ENCODE peak calls at places on chromosomes 1 and 21, in four cellular contexts. B, L, X and D are unnamed samples.
A peak's percentile ranks its signal among the peaks of the same experiment; 100 is the strongest.

GRCh38 chr1:227058321-227058751 is 118.2 kb downstream of the COQ8A start:
- DNase-seq in X (no peak), B (no peak), L (no peak), D (no peak)

GRCh38 chr1:183093821-183094287 is 70.6 kb downstream of the LAMC1 start:
- DNase-seq in B (no peak), X (no peak), L (no peak), D (no peak)

GRCh38 chr21:36456714-36457399 is 23.1 kb downstream of the CLDN14 start:
- DNase-seq in X (no peak), B (no peak), L (no peak), D (no peak)

GRCh38 chr1:162406811-162407210 is 5.1 kb downstream of the SH2D1B start:
- DNase-seq in L (no peak), X (no peak), B (no peak), D (no peak)

GRCh38 chr21:26739189-26739588 is 106.0 kb downstream of the ADAMTS1 start:
- DNase-seq in B (no peak), L (no peak), X (no peak), D (no peak)

GRCh38 chr1:192610114-192610958 is 25.6 kb upstream of the RGS13 start:
- DNase-seq in B (no peak), X (no peak), L (no peak), D (no peak)

GRCh38 chr21:22536511-22536910 is 1538.3 kb downstream of the NCAM2 start:
- DNase-seq in L (no peak), B (no peak), X (no peak), D (no peak)

GRCh38 chr1:66788231-66788939 is 12.7 kb downstream of the INSL5 start:
- DNase-seq in B (no peak), X (no peak), L (no peak), D (no peak)

GRCh38 chr21:25772680-25773079 is 37.9 kb downstream of the GABPA start:
- DNase-seq in L (no peak), B (no peak), X (no peak), D (no peak)

GRCh38 chr1:226776066-226776465 is 37.0 kb upstream of the ITPKB start:
- DNase-seq in L (no peak), B (no peak), X (no peak), D (no peak)

GRCh38 chr1:10553124-10553523 is 78.4 kb downstream of the PEX14 start:
- DNase-seq in X (no peak), B (no peak), L (no peak), D (no peak)

GRCh38 chr1:177964336-177964735 is 5.5 kb downstream of the SEC16B start:
- DNase-seq in L (no peak), X (no peak), B (no peak), D (no peak)

GRCh38 chr1:143698016-143698415 is 273.8 kb downstream of the FAM72C start:
- DNase-seq in B (no peak), X (peak; percentile 80), L (peak; percentile 43), D (no peak)

GRCh38 chr1:161313554-161314200 is 504 bp upstream of the SDHC start:
- DNase-seq in L (no peak), X (no peak), B (no peak), D (no peak)

GRCh38 chr1:29471487-29472313 is 235.4 kb downstream of the PTPRU start:
- DNase-seq in X (no peak), L (no peak), B (no peak), D (no peak)

GRCh38 chr1:187010571-187011309 is 182.0 kb downstream of the PLA2G4A start:
- DNase-seq in B (no peak), L (no peak), X (no peak), D (no peak)

GRCh38 chr1:151832318-151832984 is 849 bp upstream of the RORC start:
- DNase-seq in B (no peak), X (peak; percentile 95), L (peak; percentile 93), D (peak; percentile 90)

GRCh38 chr1:25619101-25619890 is 2.7 kb downstream of the MAN1C1 start:
- DNase-seq in X (no peak), B (no peak), L (peak; percentile 34), D (peak; percentile 44)

GRCh38 chr1:183259886-183260285 is 73.8 kb downstream of the LAMC2 start:
- DNase-seq in B (no peak), X (no peak), L (no peak), D (no peak)

GRCh38 chr1:19405195-19405760 is 80.1 kb downstream of the CAPZB start:
- DNase-seq in X (no peak), B (no peak), L (no peak), D (no peak)

GRCh38 chr21:45548711-45549491 is 6.7 kb upstream of the SLC19A1 start:
- DNase-seq in X (no peak), B (no peak), L (no peak), D (peak; percentile 19)

GRCh38 chr1:35369922-35370671 is 101.6 kb downstream of the ZMYM4 start:
- DNase-seq in B (peak; percentile 22), L (no peak), X (no peak), D (peak; percentile 61)

GRCh38 chr21:46459356-46460112 is 843 bp downstream of the DIP2A start:
- DNase-seq in X (peak; percentile 73), B (peak; percentile 28), L (peak; percentile 51), D (peak; percentile 45)

GRCh38 chr1:234973426-234974250 is 155.0 kb downstream of the TOMM20 start:
- DNase-seq in X (peak; percentile 3), L (peak; percentile 81), B (no peak), D (no peak)

GRCh38 chr1:165612062-165612461 is 19.0 kb upstream of the MGST3 start:
- DNase-seq in X (no peak), B (no peak), L (no peak), D (no peak)

GRCh38 chr1:118863688-118864087 is 124.5 kb downstream of the TBX15 start:
- DNase-seq in L (no peak), B (no peak), X (no peak), D (no peak)

GRCh38 chr1:234769284-234769998 is 159.5 kb upstream of the IRF2BP2 start:
- DNase-seq in X (no peak), L (no peak), B (no peak), D (no peak)

GRCh38 chr1:25875154-25875855 is at the start of gene PAQR7:
- DNase-seq in B (peak; percentile 40), X (peak; percentile 90), L (peak; percentile 81), D (peak; percentile 83)

GRCh38 chr1:210362526-210362925 is 33.8 kb downstream of the HHAT start:
- DNase-seq in B (no peak), L (no peak), X (no peak), D (no peak)

GRCh38 chr1:39509360-39510009 is 18.0 kb downstream of the BMP8A start:
- DNase-seq in L (peak; percentile 46), X (no peak), B (no peak), D (peak; percentile 67)

GRCh38 chr1:212010004-212010403 is 25.4 kb downstream of the INTS7 start:
- DNase-seq in L (no peak), X (no peak), B (no peak), D (no peak)

GRCh38 chr1:188117436-188117835 is 1288.7 kb downstream of the PLA2G4A start:
- DNase-seq in X (no peak), L (no peak), B (no peak), D (no peak)

GRCh38 chr1:226656601-226657277 is 82.3 kb downstream of the ITPKB start:
- DNase-seq in X (no peak), L (no peak), B (no peak), D (peak; percentile 52)

GRCh38 chr1:202593845-202594244 is 116.4 kb downstream of the SYT2 start:
- DNase-seq in X (no peak), L (no peak), B (no peak), D (no peak)
- TF ChIP-seq CTCF in X (no peak), L (no peak), B (no peak), D (no peak)

GRCh38 chr1:110718452-110718851 is 43.7 kb upstream of the KCNA3 start:
- DNase-seq in B (no peak), L (no peak), X (no peak), D (no peak)
- H3K27ac ChIP-seq in B (no peak overlapping the region), L (no peak overlapping the region), X (no peak overlapping the region), D (no peak overlapping the region)

GRCh38 chr21:34999397-34999941 is 49.6 kb downstream of the RUNX1 start:
- DNase-seq in B (no peak), X (no peak), L (no peak), D (no peak)
- H3K4me1 ChIP-seq in B (no peaks in the 10 kb centered on the region), X (peaks cover 23% of the 10 kb centered on the region), L (no peaks in the 10 kb centered on the region), D (peaks cover 28% of the 10 kb centered on the region)

DNA sequence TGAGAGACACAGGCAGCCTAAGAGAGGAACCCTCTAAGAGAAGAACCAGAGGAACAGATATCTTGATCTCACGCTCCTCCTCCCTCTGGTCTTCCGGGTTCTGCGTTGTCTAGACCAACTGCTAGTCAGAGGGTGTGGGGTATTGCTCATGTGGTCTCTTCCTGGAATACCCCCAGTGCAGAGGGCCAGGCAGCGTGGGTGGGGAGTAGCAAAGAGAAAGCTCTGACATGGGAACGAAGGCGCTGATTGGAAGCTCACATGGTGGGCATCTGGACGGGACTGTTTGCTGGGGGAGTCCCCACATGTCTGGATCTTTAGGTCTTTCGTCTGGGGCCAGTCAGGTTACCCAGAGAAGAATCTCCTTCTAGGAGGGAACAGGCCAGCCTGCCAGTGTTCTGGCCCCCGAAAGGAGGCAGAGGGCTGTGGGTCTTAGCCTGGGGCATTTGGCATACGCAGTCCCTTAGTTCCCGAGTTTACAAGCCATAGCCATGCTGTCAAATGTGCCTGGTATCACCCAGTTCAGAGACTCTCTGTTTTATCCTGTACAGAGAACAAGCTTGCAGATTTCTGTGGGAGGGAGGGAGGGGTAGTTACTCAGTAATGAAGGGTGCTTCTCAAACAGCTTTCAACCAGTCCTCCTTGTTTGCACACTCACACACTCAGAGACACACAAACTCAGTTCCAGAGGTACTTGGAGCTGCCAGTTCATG is 18.3 kb upstream of the IL6R start:
- DNase-seq in B (no peak), L (no peak), X (peak; percentile 52), D (no peak)
- TF ChIP-seq CTCF in B (no peak), L (no peak), X (no peak), D (no peak)